ENCODE peak calls at places on chromosomes 3 and 15, in four cellular contexts. T is CD4-positive, alpha-beta T cell; M is endothelial cell; X is mesothelial cell of epicardium. A is an unnamed sample.

GRCh38 chr3:124839896-124840295 is 47.3 kb downstream of the ITGB5 start:
- DNase-seq in M (no peak), X (no peak), T (no peak), A (no peak)

GRCh38 chr15:41231536-41231935 is 468 bp downstream of the CHP1 start:
- DNase-seq in M (no peak), T (no peak), X (no peak), A (no peak)

GRCh38 chr3:137988982-137989381 is 21.0 kb upstream of the CLDN18 start:
- DNase-seq in T (no peak), X (no peak), M (no peak), A (no peak)

GRCh38 chr3:147369231-147369630 is 37.1 kb downstream of the ZIC4 start:
- DNase-seq in X (no peak), T (no peak), M (no peak), A (no peak)

GRCh38 chr3:94614192-94614591 is 551.3 kb downstream of the NSUN3 start:
- DNase-seq in T (no peak), X (no peak), M (no peak), A (no peak)

GRCh38 chr3:50154476-50154839 is 666 bp upstream of the SEMA3F start:
- DNase-seq in T (no peak), X (peak), M (peak), A (no peak)

GRCh38 chr15:48493084-48493762 is 152.3 kb downstream of the FBN1 start:
- DNase-seq in T (no peak), X (no peak), M (no peak), A (no peak)

GRCh38 chr3:18424862-18425640 is at the start of gene SATB1:
- DNase-seq in T (peak), M (peak), X (peak), A (peak)

GRCh38 chr15:83248151-83248851 is 36.2 kb downstream of the BNC1 start:
- DNase-seq in T (no peak), X (peak), M (peak), A (peak)

GRCh38 chr3:45179163-45179562 is 33.0 kb upstream of the CDCP1 start:
- DNase-seq in M (no peak), T (no peak), X (no peak), A (no peak)

GRCh38 chr15:35777016-35777415 is 231.1 kb upstream of the DPH6 start:
- DNase-seq in X (no peak), T (no peak), M (no peak), A (no peak)

GRCh38 chr3:65854606-65855304 is 184.0 kb downstream of the MAGI1 start:
- DNase-seq in M (no peak), X (no peak), T (no peak), A (no peak)

GRCh38 chr3:21330293-21330692 is 420.7 kb downstream of the ZNF385D start:
- DNase-seq in T (no peak), M (no peak), X (no peak), A (no peak)

GRCh38 chr3:36741285-36741684 is 23.1 kb downstream of the DCLK3 start:
- DNase-seq in M (no peak), T (no peak), X (no peak), A (no peak)

GRCh38 chr15:87144775-87145174 is 1065.1 kb downstream of the AGBL1 start:
- DNase-seq in X (no peak), T (no peak), M (no peak), A (no peak)

GRCh38 chr3:142022381-142022780 is 127.0 kb downstream of the TFDP2 start:
- DNase-seq in T (no peak), M (no peak), X (no peak), A (peak)

GRCh38 chr15:75625542-75626347 is at the start of gene SNUPN:
- DNase-seq in T (peak), X (peak), M (peak), A (peak)

GRCh38 chr15:39323157-39323556 is 257.7 kb upstream of the THBS1 start:
- DNase-seq in M (no peak), T (no peak), X (no peak), A (no peak)

GRCh38 chr15:57591822-57592367 is at the start of gene MYZAP:
- DNase-seq in X (peak), T (peak), M (peak), A (no peak)

GRCh38 chr15:29854413-29854812 is 32.1 kb upstream of the TJP1 start:
- DNase-seq in T (no peak), X (no peak), M (no peak), A (no peak)

GRCh38 chr3:29057326-29057725 is 223.5 kb upstream of the RBMS3 start:
- DNase-seq in X (no peak), T (no peak), M (no peak), A (no peak)

GRCh38 chr15:80739919-80740318 is 39.3 kb upstream of the CEMIP start:
- DNase-seq in M (no peak), X (no peak), T (no peak), A (no peak)

GRCh38 chr15:70584838-70585706 is 178.3 kb downstream of the UACA start:
- DNase-seq in T (peak), M (peak), X (peak), A (no peak)

GRCh38 chr3:119034256-119035013 is at the start of gene IGSF11:
- DNase-seq in X (peak), T (peak), M (peak), A (peak)

GRCh38 chr3:41683666-41684350 is 278.1 kb downstream of the ULK4 start:
- DNase-seq in T (no peak), M (no peak), X (no peak), A (no peak)